ENCODE peak calls at places on chromosome 21, in five cellular contexts. A is glomerular endothelial cell, D is tibial artery, W is neural crest cell, U is endothelial cell. R is an unnamed sample.

GRCh38 chr21:29332461-29333354 is 34.0 kb downstream of the BACH1 start:
- DNase-seq in W (no peak), D (no peak), A (no peak), U (no peak), R (no peak)

GRCh38 chr21:36989699-36990507 is 16.6 kb upstream of the RIPPLY3 start:
- DNase-seq in D (peak; percentile 91), A (no peak), U (peak; percentile 92), W (peak; percentile 83), R (peak; percentile 93)

GRCh38 chr21:16324630-16325029 is 594.8 kb downstream of the USP25 start:
- DNase-seq in D (no peak), W (no peak), A (no peak), U (no peak), R (no peak)

GRCh38 chr21:42040411-42041180 is 30.4 kb upstream of the ZBTB21 start:
- DNase-seq in U (no peak), D (no peak), W (no peak), A (peak; percentile 20), R (peak; percentile 58)

GRCh38 chr21:38631676-38632075 is 133.4 kb upstream of the ERG start:
- DNase-seq in A (no peak), U (no peak), W (no peak), D (no peak), R (no peak)

GRCh38 chr21:44699502-44700001 is 2.6 kb downstream of the KRTAP10-12 start:
- DNase-seq in A (no peak), U (no peak), D (no peak), W (no peak), R (no peak)

GRCh38 chr21:39125752-39126485 is 57.3 kb downstream of the PSMG1 start:
- DNase-seq in D (peak; percentile 51), W (peak; percentile 21), U (peak; percentile 54), A (peak; percentile 44), R (peak; percentile 68)

GRCh38 chr21:38660333-38661295 is 145.1 kb upstream of the ETS2 start:
- DNase-seq in W (no peak), U (peak; percentile 10), A (no peak), D (peak; percentile 48), R (peak; percentile 34)

GRCh38 chr21:7933923-7934322 is 2587.5 kb upstream of the TPTE start:
- DNase-seq in W (no peak), A (no peak), U (no peak), D (no peak), R (no peak)

GRCh38 chr21:34274001-34274400 is 89.8 kb upstream of the KCNE2 start:
- DNase-seq in A (peak; percentile 9), U (no peak), W (no peak), D (no peak), R (no peak)

GRCh38 chr21:16587671-16588379 is 858.0 kb downstream of the USP25 start:
- DNase-seq in A (peak; percentile 36), W (no peak), U (no peak), D (peak; percentile 28), R (peak; percentile 42)

GRCh38 chr21:29526545-29526944 is 227.8 kb downstream of the BACH1 start:
- DNase-seq in D (no peak), U (no peak), A (no peak), W (no peak), R (no peak)

GRCh38 chr21:42567861-42568260 is 54.2 kb downstream of the SLC37A1 start:
- DNase-seq in A (no peak), W (no peak), U (no peak), D (peak; percentile 4), R (peak; percentile 5)

GRCh38 chr21:17612565-17613241 is at the start of gene BTG3:
- DNase-seq in U (peak; percentile 76), D (peak; percentile 62), W (peak; percentile 71), A (no peak), R (peak; percentile 75)

GRCh38 chr21:31162827-31163226 is 124.6 kb upstream of the KRTAP19-8 start:
- DNase-seq in U (no peak), A (no peak), D (no peak), W (no peak), R (no peak)

GRCh38 chr21:45636921-45637646 is 6.4 kb upstream of the PCBP3 start:
- DNase-seq in A (no peak), D (no peak), U (no peak), W (no peak), R (no peak)

GRCh38 chr21:42837421-42838211 is 41.7 kb downstream of the WDR4 start:
- DNase-seq in D (no peak), W (no peak), U (no peak), A (no peak), R (peak; percentile 9)

GRCh38 chr21:31798842-31799691 is 67.1 kb upstream of the SCAF4 start:
- DNase-seq in U (no peak), D (no peak), A (no peak), W (no peak), R (no peak)

GRCh38 chr21:25997788-25998611 is 172.6 kb downstream of the APP start:
- DNase-seq in U (peak; percentile 26), D (no peak), A (no peak), W (no peak), R (no peak)

GRCh38 chr21:44800971-44801467 is 601 bp downstream of the UBE2G2 start:
- DNase-seq in D (no peak), A (no peak), W (no peak), U (no peak), R (no peak)

GRCh38 chr21:36135391-36136094 is 664 bp downstream of the CBR3 start:
- DNase-seq in W (peak; percentile 61), D (peak; percentile 80), A (no peak), U (peak; percentile 37), R (peak; percentile 72)

GRCh38 chr21:29372063-29372802 is 73.5 kb downstream of the BACH1 start:
- DNase-seq in W (peak; percentile 57), U (peak; percentile 62), A (peak; percentile 57), D (peak; percentile 45), R (peak; percentile 33)

GRCh38 chr21:14438204-14438603 is 55.3 kb upstream of the HSPA13 start:
- DNase-seq in W (no peak), U (no peak), D (no peak), A (no peak), R (no peak)

GRCh38 chr21:34698270-34699015 is 29.6 kb downstream of the CLIC6 start:
- DNase-seq in U (no peak), A (no peak), W (no peak), D (no peak), R (no peak)

GRCh38 chr21:46022551-46023107 is 41.1 kb downstream of the COL6A1 start:
- DNase-seq in W (no peak), A (no peak), U (no peak), D (no peak), R (peak; percentile 40)